ENCODE peak calls at places on chromosomes 12 and 14, in six cellular contexts. C is HEK293T, V is upper lobe of left lung, S is nucleus accumbens, B is NCI-H2081, M is NCI-H774. P is an unnamed sample.

GRCh38 chr12:25436206-25436912 is 116.7 kb downstream of the LMNTD1 start:
- DNase-seq in C (peak), V (no peak), S (peak), B (peak), M (peak), P (peak)

GRCh38 chr12:74689071-74689655 is 151.5 kb downstream of the ATXN7L3B start:
- DNase-seq in C (peak), V (no peak), S (no peak), B (peak), M (peak), P (peak)

GRCh38 chr12:3538691-3539030 is 47.7 kb downstream of the PRMT8 start:
- DNase-seq in C (no peak), V (no peak), S (no peak), B (no peak), M (peak), P (peak)

GRCh38 chr12:118136559-118137003 is 657 bp downstream of the PEBP1 start:
- DNase-seq in C (peak), V (peak), S (peak), B (peak), M (no peak), P (peak)

GRCh38 chr12:54014315-54015209 is 5.8 kb downstream of the HOXC8 start:
- DNase-seq in C (no peak), V (no peak), S (no peak), B (no peak), M (no peak), P (no peak)

GRCh38 chr12:106847861-106848260 is 73.4 kb downstream of the RIC8B start:
- DNase-seq in C (no peak), V (no peak), S (no peak), B (no peak), M (no peak), P (no peak)

GRCh38 chr12:86735072-86735471 is 478.9 kb upstream of the MGAT4C start:
- DNase-seq in C (no peak), V (no peak), S (no peak), B (no peak), M (no peak), P (no peak)

GRCh38 chr12:32214723-32215122 is 108.1 kb downstream of the BICD1 start:
- DNase-seq in C (no peak), V (no peak), S (no peak), B (no peak), M (no peak), P (no peak)

GRCh38 chr14:24127673-24128072 is 2.8 kb upstream of the FITM1 start:
- DNase-seq in C (no peak), V (no peak), S (no peak), B (no peak), M (no peak), P (no peak)

GRCh38 chr12:65667932-65668331 is 156.4 kb upstream of the HMGA2 start:
- DNase-seq in C (no peak), V (no peak), S (no peak), B (no peak), M (no peak), P (no peak)

GRCh38 chr12:88416786-88417185 is 163.5 kb downstream of the KITLG start:
- DNase-seq in C (no peak), V (no peak), S (no peak), B (peak), M (peak), P (no peak)